ENCODE peak calls at places on chromosomes 11 and 22, in ten cellular contexts. Y is NCI-H146, V is IMR-90, O is NCI-H1694, H is glutamatergic neuron, G is SW 1271, P is body of pancreas, N is GM12865, T is AG10803, C is DMS153. I is an unnamed sample.

GRCh38 chr22:29154364-29155048 is 51.2 kb upstream of the EMID1 start:
- DNase-seq in C (peak), G (peak), Y (peak), N (peak), T (peak), H (peak), V (peak), P (peak), O (peak), I (peak)

GRCh38 chr11:71563401-71563800 is 2.0 kb upstream of the KRTAP5-10 start:
- DNase-seq in Y (no peak), H (no peak), N (peak), V (peak), O (peak), P (no peak), T (peak), C (no peak), G (no peak), I (no peak)

GRCh38 chr11:34576331-34576730 is 44.6 kb upstream of the EHF start:
- DNase-seq in T (no peak), O (no peak), Y (no peak), H (no peak), C (no peak), V (peak), P (no peak), G (no peak), N (no peak), I (no peak)

GRCh38 chr22:32911526-32911925 is 110.0 kb downstream of the TIMP3 start:
- DNase-seq in P (no peak), N (no peak), H (no peak), V (no peak), G (no peak), Y (peak), O (no peak), C (no peak), T (peak), I (no peak)

GRCh38 chr22:44159230-44159629 is 21.5 kb upstream of the PARVG start:
- DNase-seq in O (no peak), T (no peak), P (no peak), V (no peak), C (no peak), G (no peak), H (no peak), N (no peak), Y (no peak), I (no peak)

GRCh38 chr11:11148104-11148509 is 204.9 kb downstream of the CSNK2A3 start:
- DNase-seq in G (peak), H (no peak), T (peak), Y (no peak), P (peak), N (peak), V (peak), C (no peak), O (no peak), I (no peak)

GRCh38 chr11:76674517-76675400 is 4.2 kb upstream of the LRRC32 start:
- DNase-seq in P (no peak), G (no peak), N (peak), V (no peak), O (no peak), Y (no peak), C (no peak), H (no peak), T (no peak), I (no peak)

GRCh38 chr11:8838248-8838647 is 72.7 kb upstream of the AKIP1 start:
- DNase-seq in Y (no peak), O (no peak), H (no peak), V (peak), T (peak), N (no peak), G (no peak), C (no peak), P (no peak), I (no peak)

GRCh38 chr11:65780770-65781151 is at the start of gene AP5B1:
- DNase-seq in V (peak), N (peak), H (peak), P (peak), Y (peak), T (peak), O (no peak), C (no peak), G (no peak), I (peak)

GRCh38 chr11:13220148-13220547 is 57.4 kb upstream of the BMAL1 start:
- DNase-seq in Y (no peak), T (no peak), P (no peak), G (no peak), C (no peak), V (no peak), H (no peak), O (no peak), N (no peak), I (no peak)

GRCh38 chr11:110362916-110363574 is 66.6 kb upstream of the RDX start:
- DNase-seq in Y (peak), O (no peak), P (peak), V (no peak), N (peak), G (peak), T (no peak), C (peak), H (peak), I (no peak)

GRCh38 chr11:8865304-8865703 is 45.7 kb upstream of the AKIP1 start:
- DNase-seq in N (no peak), T (no peak), H (no peak), C (no peak), V (no peak), Y (no peak), P (no peak), O (no peak), G (no peak), I (no peak)

GRCh38 chr11:64410396-64410718 is 51.4 kb downstream of the RPS6KA4 start:
- DNase-seq in G (no peak), Y (no peak), T (no peak), O (no peak), C (no peak), H (no peak), N (no peak), P (no peak), V (no peak), I (no peak)

GRCh38 chr11:70547821-70548670 is 149.7 kb downstream of the CTTN start:
- DNase-seq in P (no peak), O (peak), Y (peak), V (no peak), G (no peak), H (no peak), T (no peak), C (peak), N (no peak), I (no peak)

GRCh38 chr11:61538636-61538961 is 30.1 kb downstream of the LRRC10B start:
- DNase-seq in Y (no peak), C (no peak), N (no peak), P (no peak), T (no peak), O (no peak), H (peak), V (no peak), G (no peak), I (no peak)

GRCh38 chr11:116642902-116643301 is 129.9 kb downstream of the BUD13 start:
- DNase-seq in C (no peak), V (no peak), H (no peak), N (no peak), P (no peak), G (no peak), T (no peak), Y (no peak), O (no peak), I (no peak)

GRCh38 chr11:65620666-65621065 is 5.1 kb downstream of the PCNX3 start:
- DNase-seq in H (no peak), C (no peak), T (no peak), G (no peak), V (no peak), P (no peak), N (no peak), Y (no peak), O (no peak), I (no peak)

GRCh38 chr22:41935015-41935908 is 8.7 kb upstream of the TNFRSF13C start:
- DNase-seq in V (no peak), T (no peak), Y (no peak), H (no peak), C (no peak), N (no peak), P (no peak), G (no peak), O (peak), I (no peak)

GRCh38 chr22:24070553-24070952 is 59.4 kb downstream of the CABIN1 start:
- DNase-seq in V (no peak), P (no peak), C (no peak), Y (no peak), N (no peak), O (no peak), T (no peak), G (no peak), H (no peak), I (no peak)

GRCh38 chr11:3049430-3050243 is 7.6 kb downstream of the CARS1 start:
- DNase-seq in T (peak), C (peak), V (peak), O (peak), N (peak), P (peak), H (no peak), Y (peak), G (peak), I (peak)

GRCh38 chr11:66362481-66363147 is 8.9 kb downstream of the SLC29A2 start:
- DNase-seq in Y (no peak), O (no peak), C (no peak), P (no peak), V (no peak), H (no peak), G (no peak), T (no peak), N (no peak), I (no peak)

GRCh38 chr11:110297726-110298297 is 1.4 kb upstream of the RDX start:
- DNase-seq in V (no peak), N (no peak), H (no peak), G (no peak), P (no peak), O (no peak), Y (no peak), C (no peak), T (no peak), I (no peak)

GRCh38 chr11:27468643-27469332 is 3.8 kb downstream of the LGR4 start:
- DNase-seq in Y (no peak), H (no peak), T (peak), N (no peak), V (peak), G (no peak), O (no peak), C (no peak), P (peak), I (no peak)

GRCh38 chr11:64810271-64810890 is at the start of gene MEN1:
- DNase-seq in N (peak), P (peak), V (peak), O (peak), C (peak), G (peak), Y (peak), T (peak), H (peak), I (peak)

GRCh38 chr11:2137202-2138071 is 1.8 kb downstream of the IGF2 start:
- DNase-seq in G (peak), T (peak), O (no peak), H (peak), P (peak), N (no peak), V (peak), Y (peak), C (no peak), I (no peak)

GRCh38 chr11:72525466-72525865 is 91.1 kb upstream of the CLPB start:
- DNase-seq in C (no peak), V (no peak), Y (no peak), O (no peak), H (no peak), G (no peak), N (no peak), P (no peak), T (no peak), I (no peak)

I was measured in stimulated activated naive CD4-positive, alpha-beta T cell treated with Interleukin-2 at 50 U/mL for 16 hours.